ENCODE peak calls at places on chromosomes 7 and 10, in six cellular contexts. F, C, U, O, K and N are unnamed samples.

GRCh38 chr7:106681815-106682495 is 21.0 kb upstream of the CCDC71L start:
- ATAC-seq in F (no peak), C (no peak), U (no peak), O (peak), K (no peak), N (peak)

GRCh38 chr7:30173058-30173897 is 38.5 kb downstream of the MTURN start:
- ATAC-seq in F (no peak), C (no peak), U (peak), O (peak), K (no peak), N (peak)

GRCh38 chr10:119221201-119221600 is 13.8 kb downstream of the GRK5 start:
- ATAC-seq in F (no peak), C (no peak), U (peak), O (no peak), K (no peak), N (no peak)

GRCh38 chr7:1548438-1548831 is 7.6 kb downstream of the TMEM184A start:
- ATAC-seq in F (no peak), C (no peak), U (no peak), O (no peak), K (peak), N (peak)

GRCh38 chr7:10930551-10930950 is 43.1 kb upstream of the PHF14 start:
- ATAC-seq in F (no peak), C (no peak), U (no peak), O (no peak), K (no peak), N (no peak)

GRCh38 chr10:88672041-88672440 is 7.8 kb downstream of the LIPF start:
- ATAC-seq in F (no peak), C (no peak), U (no peak), O (no peak), K (no peak), N (no peak)

GRCh38 chr10:50918529-50918928 is 33.1 kb upstream of the A1CF start:
- ATAC-seq in F (no peak), C (no peak), U (no peak), O (no peak), K (no peak), N (no peak)

GRCh38 chr10:93916257-93917063 is 22.7 kb downstream of the SLC35G1 start:
- ATAC-seq in F (no peak), C (no peak), U (no peak), O (peak), K (no peak), N (peak)

GRCh38 chr7:30845426-30846135 is 66.1 kb upstream of the AQP1 start:
- ATAC-seq in F (no peak), C (no peak), U (peak), O (peak), K (no peak), N (peak)